ENCODE peak calls at places on chromosomes 5 and 9, in nine cellular contexts. K is HepG2; S is CD8-positive, alpha-beta T cell; W is upper lobe of right lung; N is GM12878; P is psoas muscle; O is A549; F is left lung; U is lower lobe of right lung. C is an unnamed sample. For H3K4me1, the result is how much of the 10 kb centered on the place peaks cover.

GRCh38 chr9:133656211-133657119 is 20.3 kb downstream of the DBH start:
- ATAC-seq in K (no peak), S (peak), W (no peak), N (no peak), P (no peak), O (no peak), F (no peak), U (no peak), C (no peak)

GRCh38 chr9:99046542-99047071 is 58.3 kb upstream of the TGFBR1 start:
- ATAC-seq in K (no peak), S (no peak), W (peak), N (no peak), P (no peak), O (no peak), F (no peak), U (peak), C (peak)

GRCh38 chr5:123358304-123358703 is 64.9 kb downstream of the CEP120 start:
- ATAC-seq in K (no peak), S (no peak), W (no peak), N (no peak), P (no peak), O (no peak), F (no peak), U (no peak), C (no peak)

GRCh38 chr5:140398379-140398811 is 3.2 kb upstream of the ANKHD1 start:
- ATAC-seq in K (no peak), S (no peak), W (no peak), N (no peak), P (no peak), O (no peak), F (no peak), U (no peak), C (no peak)

GRCh38 chr9:86337469-86338107 is 16.6 kb downstream of the TUT7 start:
- ATAC-seq in K (no peak), S (peak), W (peak), N (peak), P (no peak), O (no peak), F (no peak), U (peak), C (no peak)

GRCh38 chr5:165497707-165498106 is 1992.3 kb downstream of the MAT2B start:
- ATAC-seq in K (no peak), S (no peak), W (peak), N (peak), P (no peak), O (peak), F (no peak), U (no peak), C (no peak)

GRCh38 chr9:129761293-129761900 is 8.6 kb upstream of the PTGES start:
- ATAC-seq in K (peak), S (no peak), W (peak), N (no peak), P (peak), O (peak), F (peak), U (peak), C (peak)

GRCh38 chr9:76572205-76572550 is 113.2 kb downstream of the GCNT1 start:
- ATAC-seq in K (no peak), S (no peak), W (no peak), N (no peak), P (no peak), O (no peak), F (no peak), U (no peak), C (no peak)

GRCh38 chr5:143033535-143034260 is 263.5 kb downstream of the ARHGAP26 start:
- ATAC-seq in K (no peak), S (no peak), W (no peak), N (no peak), P (peak), O (peak), F (peak), U (no peak), C (no peak)

GRCh38 chr5:132207783-132208182 is 19.9 kb downstream of the P4HA2 start:
- ATAC-seq in K (no peak), S (no peak), W (no peak), N (no peak), P (no peak), O (no peak), F (no peak), U (no peak), C (no peak)

GRCh38 chr5:147693238-147693637 is 89.3 kb downstream of the JAKMIP2 start:
- ATAC-seq in K (no peak), S (no peak), W (no peak), N (no peak), P (no peak), O (no peak), F (no peak), U (no peak), C (no peak)

GRCh38 chr5:87121315-87122170 is 146.1 kb upstream of the RASA1 start:
- ATAC-seq in K (peak), S (peak), W (peak), N (peak), P (peak), O (peak), F (peak), U (peak), C (peak)

GRCh38 chr5:108341866-108342265 is 40.0 kb downstream of the FBXL17 start:
- ATAC-seq in K (no peak), S (no peak), W (no peak), N (no peak), P (no peak), O (no peak), F (no peak), U (no peak), C (no peak)

GRCh38 chr5:77418162-77418561 is 74.0 kb downstream of the WDR41 start:
- ATAC-seq in K (peak), S (no peak), W (no peak), N (no peak), P (no peak), O (no peak), F (no peak), U (no peak), C (no peak)

GRCh38 chr9:85258823-85259370 is 482.9 kb downstream of the AGTPBP1 start:
- ATAC-seq in K (peak), S (no peak), W (peak), N (peak), P (peak), O (peak), F (peak), U (peak), C (peak)

GRCh38 chr9:73148447-73148937 is 3.2 kb upstream of the ANXA1 start:
- ATAC-seq in K (no peak), S (no peak), W (no peak), N (no peak), P (no peak), O (peak), F (no peak), U (peak), C (no peak)

GRCh38 chr9:77277719-77278118 is 100.4 kb downstream of the VPS13A start:
- ATAC-seq in K (no peak), S (no peak), W (no peak), N (no peak), P (no peak), O (no peak), F (no peak), U (no peak), C (no peak)

GRCh38 chr9:132406554-132407122 is at the start of gene TTF1:
- ATAC-seq in K (peak), S (peak), W (peak), N (peak), P (peak), O (peak), F (peak), U (peak), C (peak)

GRCh38 chr9:78030553-78031270 is 899 bp downstream of the GNAQ start:
- ATAC-seq in K (peak), S (peak), W (peak), N (peak), P (peak), O (peak), F (peak), U (peak), C (peak)

GRCh38 chr9:135726138-135726853 is 24.3 kb downstream of the KCNT1 start:
- ATAC-seq in K (peak), S (no peak), W (no peak), N (no peak), P (no peak), O (no peak), F (no peak), U (no peak), C (no peak)
- TF ChIP-seq CTCF in K (peak), S (no peak), W (no peak), N (peak), P (no peak), O (no peak), F (no peak), U (no peak), C (no peak)

GRCh38 chr5:6715758-6716633 is 2.8 kb downstream of the TENT4A start:
- ATAC-seq in K (no peak), S (peak), W (no peak), N (peak), P (no peak), O (no peak), F (no peak), U (no peak), C (no peak)

GRCh38 chr5:6716634-6717149 is 3.5 kb downstream of the TENT4A start:
- ATAC-seq in K (no peak), S (no peak), W (no peak), N (no peak), P (no peak), O (no peak), F (no peak), U (no peak), C (no peak)

GRCh38 chr5:6717247-6717646 is 4.0 kb downstream of the TENT4A start:
- ATAC-seq in K (no peak), S (no peak), W (no peak), N (no peak), P (no peak), O (no peak), F (no peak), U (no peak), C (no peak)

GRCh38 chr5:6718161-6718681 is 5.0 kb downstream of the TENT4A start:
- ATAC-seq in K (no peak), S (no peak), W (no peak), N (peak), P (no peak), O (no peak), F (no peak), U (no peak), C (no peak)

GRCh38 chr5:6717687-6718086 is 4.5 kb downstream of the TENT4A start:
- ATAC-seq in K (no peak), S (no peak), W (no peak), N (no peak), P (no peak), O (no peak), F (no peak), U (no peak), C (no peak)
- H3K4me1 ChIP-seq in K (half or more), S (half or more), W (half or more), N (under half), P (half or more), O (under half), F (under half), U (half or more), C (half or more)

DNA sequence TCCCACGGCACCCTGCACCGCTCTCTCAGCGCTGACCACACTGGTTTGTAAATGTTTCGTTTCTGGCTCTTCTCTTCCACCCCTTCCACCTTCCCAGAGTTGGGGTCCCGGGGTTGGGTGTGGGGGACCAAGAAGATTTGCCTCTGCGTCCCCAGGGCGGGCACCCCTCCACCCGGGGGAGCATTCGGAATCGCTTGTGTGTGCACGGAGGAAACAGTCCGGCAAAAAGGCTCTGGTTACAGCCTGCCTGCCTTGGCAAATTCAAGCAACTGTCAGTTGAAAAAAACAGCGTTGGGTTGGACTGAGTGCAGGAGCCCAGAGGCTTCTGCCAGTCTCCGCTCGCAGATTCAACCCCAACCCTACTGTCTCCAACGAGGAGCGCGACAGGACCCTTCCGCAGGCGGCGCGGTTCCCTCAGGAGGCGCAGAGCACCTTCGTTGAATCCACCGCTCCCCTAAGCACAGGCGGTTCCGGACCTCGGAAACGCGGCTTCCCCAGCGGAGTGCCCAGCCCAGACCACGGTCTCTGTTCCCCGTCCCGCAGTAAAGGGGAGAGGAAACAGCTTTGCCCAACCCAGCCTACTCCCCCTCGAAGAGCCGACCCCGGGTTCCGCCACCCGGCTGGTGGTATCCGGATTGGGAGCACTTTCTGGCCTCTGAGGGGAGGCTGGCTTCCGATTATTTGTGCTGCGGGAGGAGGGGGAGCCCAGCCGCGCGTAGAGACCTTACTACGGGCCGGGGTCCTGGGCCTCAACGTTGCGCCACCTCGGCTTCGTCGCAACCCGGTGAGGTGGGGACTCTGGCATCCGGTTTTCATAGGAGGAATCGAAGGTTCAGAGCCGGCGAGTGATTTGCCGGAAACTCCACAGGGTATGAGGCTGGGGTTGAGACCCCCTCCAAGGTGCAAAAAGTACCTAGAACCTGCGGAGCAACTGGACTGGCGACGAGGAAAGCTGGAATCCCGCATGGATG is 9.6 kb downstream of the LHX6 start:
- ATAC-seq in K (peak), S (peak), W (no peak), N (no peak), P (peak), O (no peak), F (no peak), U (peak), C (no peak)
- TF ChIP-seq CTCF in K (no peak), S (no peak), W (no peak), N (no peak), P (no peak), O (no peak), F (no peak), U (no peak), C (no peak)

DNA sequence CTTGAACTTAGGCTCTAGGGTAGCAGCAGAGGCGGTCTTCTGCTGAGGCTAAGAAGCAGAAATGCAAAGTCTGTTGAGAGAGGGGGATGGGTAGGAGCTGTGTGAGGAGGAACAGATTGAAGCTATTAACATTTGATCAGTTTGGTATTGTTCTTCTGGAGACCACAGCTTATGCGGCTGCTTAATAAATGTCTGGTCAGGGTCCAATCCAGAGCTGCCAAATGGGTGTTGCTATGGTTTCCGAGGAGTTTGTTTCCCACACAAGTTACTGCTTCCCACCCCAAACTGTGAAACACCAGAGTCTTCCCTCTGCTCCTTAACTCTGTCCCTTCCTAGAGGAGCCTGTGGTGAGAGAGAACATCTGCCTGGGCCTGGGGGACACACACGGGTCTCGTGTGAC is 142.2 kb upstream of the KLF4 start:
- ATAC-seq in K (no peak), S (no peak), W (no peak), N (no peak), P (no peak), O (no peak), F (peak), U (no peak), C (peak)
- H3K4me1 ChIP-seq in K (under half), S (under half), W (under half), N (under half), P (under half), O (under half), F (under half), U (under half), C (under half)

DNA sequence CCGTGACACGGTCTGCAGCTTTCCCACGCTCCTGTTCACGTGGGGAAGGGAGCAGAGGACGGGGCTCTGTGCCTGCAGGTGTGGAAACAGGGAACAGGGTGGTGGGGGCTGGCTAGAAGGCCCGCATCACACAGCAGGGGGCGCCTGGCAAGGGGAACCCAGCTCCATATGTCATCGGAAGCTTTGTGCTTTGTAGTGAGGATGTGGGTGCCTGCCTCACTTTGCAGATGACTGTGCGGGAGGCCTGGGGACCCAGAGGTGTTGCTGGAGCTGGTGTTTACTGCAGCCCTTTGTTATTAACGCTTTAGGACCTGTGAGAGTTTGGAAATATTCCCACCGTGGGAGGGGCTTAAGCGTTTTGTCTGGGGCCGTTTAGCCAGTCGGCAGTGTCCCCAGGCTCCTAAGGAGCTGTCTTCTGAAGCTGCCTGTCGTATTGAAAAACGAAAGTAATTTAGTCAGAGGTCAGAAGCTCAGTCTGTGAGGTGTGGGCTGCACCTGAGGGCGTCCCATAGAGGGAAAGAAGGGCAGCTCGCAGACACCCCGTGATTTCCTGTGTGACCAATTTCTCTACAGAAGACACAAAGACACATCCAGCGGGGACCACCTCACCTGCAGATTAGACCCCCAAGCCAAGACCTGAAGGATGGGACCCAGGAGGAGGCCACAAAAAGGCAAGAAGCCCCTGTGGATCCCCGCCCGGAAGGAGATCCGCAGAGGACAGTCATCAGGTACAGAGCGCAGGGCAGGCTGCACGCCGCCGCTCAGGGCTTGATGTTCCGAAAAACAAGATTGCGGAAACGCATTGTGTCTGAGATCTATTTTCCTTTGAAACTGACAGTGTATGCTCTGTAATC is 9.1 kb downstream of the MAN1B1 start:
- ATAC-seq in K (peak), S (peak), W (peak), N (peak), P (no peak), O (peak), F (peak), U (peak), C (no peak)
- TF ChIP-seq CTCF in K (peak), S (peak), W (peak), N (peak), P (no peak), O (no peak), F (no peak), U (peak), C (no peak)

DNA sequence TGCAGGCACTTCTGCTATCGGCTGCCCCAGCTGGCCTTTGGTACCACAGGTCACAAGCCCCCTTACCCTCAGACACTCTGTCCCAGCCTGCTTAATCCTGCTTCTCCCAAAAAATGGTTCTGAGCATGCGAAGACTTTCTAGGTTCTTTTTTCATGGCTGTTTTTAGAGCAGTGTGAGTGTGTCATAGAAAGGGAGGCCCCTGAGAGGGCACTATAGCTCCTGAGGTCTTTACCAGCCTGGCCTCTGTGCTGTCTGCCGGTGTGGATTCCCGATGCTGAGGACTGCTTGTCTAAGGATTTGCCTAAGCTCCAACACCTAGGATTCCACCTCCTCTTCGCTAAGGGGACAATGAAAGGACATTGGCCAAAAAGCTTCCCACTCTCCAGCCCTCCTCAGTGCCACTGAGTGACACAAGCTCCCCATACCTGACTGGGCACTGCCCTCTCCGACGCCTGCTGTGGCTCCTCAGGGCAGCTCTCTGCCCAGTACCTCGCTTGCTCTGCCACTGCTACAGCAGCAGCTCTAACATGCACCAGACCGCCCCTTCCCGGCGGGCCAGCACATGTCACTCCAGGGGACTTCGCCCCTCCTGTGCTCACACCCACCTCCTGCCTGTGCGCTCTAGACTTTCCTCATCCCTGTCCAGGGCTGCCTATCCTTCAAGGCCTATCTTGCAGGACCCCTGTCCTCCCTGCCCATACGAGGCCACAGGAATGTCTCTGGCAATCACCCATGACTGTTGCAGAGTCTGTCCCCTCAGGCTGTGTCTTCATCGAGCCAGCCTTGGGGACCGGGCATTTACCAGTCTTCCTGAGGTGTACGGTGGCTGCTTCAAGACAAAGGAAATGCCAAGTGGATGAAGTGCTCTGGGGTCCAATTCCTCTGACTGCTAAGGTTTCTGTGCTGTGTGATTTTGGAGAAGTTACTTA is 21.0 kb downstream of the MACROH2A1 start:
- ATAC-seq in K (peak), S (no peak), W (peak), N (peak), P (no peak), O (no peak), F (no peak), U (no peak), C (no peak)
- H3K4me1 ChIP-seq in K (under half), S (under half), W (under half), N (under half), P (half or more), O (under half), F (under half), U (under half), C (under half)

DNA sequence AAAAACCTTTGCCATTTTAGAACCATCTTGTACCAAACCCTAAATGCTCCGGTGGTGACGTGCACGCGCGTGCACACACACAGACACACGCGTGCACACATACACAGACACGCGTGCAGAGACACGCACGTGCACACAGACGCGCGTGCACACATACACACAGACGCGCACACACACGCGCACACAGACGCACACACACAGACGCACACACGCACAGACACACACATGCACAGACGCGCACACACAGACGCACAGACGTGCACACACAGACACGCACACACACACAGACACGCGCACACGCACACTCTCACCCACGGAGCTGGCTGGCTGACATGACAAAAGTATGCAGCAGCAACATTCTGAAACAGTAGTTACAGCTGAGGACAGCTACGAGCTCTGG is 46.1 kb upstream of the UBAC1 start:
- ATAC-seq in K (no peak), S (no peak), W (no peak), N (no peak), P (no peak), O (no peak), F (no peak), U (no peak), C (no peak)
- TF ChIP-seq CTCF in K (no peak), S (no peak), W (no peak), N (no peak), P (no peak), O (no peak), F (no peak), U (no peak), C (no peak)

GRCh38 chr9:35555881-35556280 is 49.2 kb upstream of the TESK1 start:
- ATAC-seq in K (no peak), S (no peak), W (no peak), N (no peak), P (no peak), O (no peak), F (no peak), U (no peak), C (no peak)
- H3K4me1 ChIP-seq in K (under half), S (under half), W (under half), N (under half), P (half or more), O (under half), F (under half), U (under half), C (under half)